ENCODE peak calls at places on chromosomes 16 and 17, in six cellular contexts. A, L, O, T, R and F are unnamed samples.

GRCh38 chr17:2024572-2025219 is 438 bp downstream of the RTN4RL1 start:
- DNase-seq in A (no peak), L (no peak), O (no peak), T (no peak), R (peak), F (no peak)

GRCh38 chr16:89170346-89171215 is 967 bp upstream of the CDH15 start:
- DNase-seq in A (no peak), L (no peak), O (no peak), T (no peak), R (peak), F (no peak)

GRCh38 chr17:79988163-79988971 is 47.3 kb downstream of the TBC1D16 start:
- DNase-seq in A (no peak), L (peak), O (no peak), T (peak), R (peak), F (no peak)

GRCh38 chr17:49125449-49125848 is 7.1 kb upstream of the B4GALNT2 start:
- DNase-seq in A (no peak), L (no peak), O (no peak), T (no peak), R (no peak), F (no peak)

GRCh38 chr16:53372942-53373871 is 61.1 kb upstream of the RBL2 start:
- DNase-seq in A (peak), L (no peak), O (peak), T (no peak), R (peak), F (no peak)

GRCh38 chr17:38541281-38541680 is 64.5 kb downstream of the SRCIN1 start:
- DNase-seq in A (no peak), L (no peak), O (no peak), T (no peak), R (no peak), F (no peak)

GRCh38 chr16:75114179-75114945 is 2.2 kb downstream of the LDHD start:
- DNase-seq in A (no peak), L (no peak), O (no peak), T (no peak), R (no peak), F (no peak)

GRCh38 chr17:55414983-55415382 is 6.7 kb downstream of the MMD start:
- DNase-seq in A (no peak), L (no peak), O (no peak), T (no peak), R (no peak), F (no peak)

GRCh38 chr17:76376318-76377133 is 7.9 kb upstream of the SPHK1 start:
- DNase-seq in A (no peak), L (no peak), O (no peak), T (no peak), R (no peak), F (no peak)

GRCh38 chr17:57925361-57925990 is 29.7 kb downstream of the CUEDC1 start:
- DNase-seq in A (no peak), L (no peak), O (no peak), T (no peak), R (no peak), F (no peak)

GRCh38 chr17:16491131-16491702 is 776 bp downstream of the LRRC75A start:
- DNase-seq in A (no peak), L (peak), O (peak), T (no peak), R (peak), F (no peak)

GRCh38 chr16:89009343-89010209 is 32.6 kb upstream of the CBFA2T3 start:
- DNase-seq in A (no peak), L (no peak), O (no peak), T (no peak), R (peak), F (no peak)

GRCh38 chr16:8173111-8173644 is 417.1 kb downstream of the TMEM114 start:
- DNase-seq in A (no peak), L (peak), O (no peak), T (peak), R (peak), F (peak)

GRCh38 chr16:75238132-75238852 is 13.1 kb downstream of the BCAR1 start:
- DNase-seq in A (no peak), L (peak), O (no peak), T (peak), R (peak), F (no peak)

GRCh38 chr17:38322156-38322779 is 21.5 kb downstream of the GPR179 start:
- DNase-seq in A (peak), L (peak), O (peak), T (peak), R (peak), F (peak)

GRCh38 chr17:51035436-51035835 is 85.2 kb downstream of the SPAG9 start:
- DNase-seq in A (no peak), L (peak), O (no peak), T (peak), R (no peak), F (no peak)

GRCh38 chr17:73325527-73325842 is 13.7 kb upstream of the CDC42EP4 start:
- DNase-seq in A (no peak), L (peak), O (no peak), T (peak), R (no peak), F (no peak)

GRCh38 chr17:8420041-8420934 is 15.4 kb upstream of the NDEL1 start:
- DNase-seq in A (no peak), L (peak), O (no peak), T (peak), R (peak), F (no peak)

GRCh38 chr16:2280981-2281542 is 13.1 kb upstream of the RNPS1 start:
- DNase-seq in A (no peak), L (no peak), O (no peak), T (no peak), R (no peak), F (no peak)

GRCh38 chr17:35745246-35745645 is 7.8 kb downstream of the GAS2L2 start:
- DNase-seq in A (no peak), L (no peak), O (no peak), T (no peak), R (no peak), F (no peak)

GRCh38 chr16:50666658-50667496 is 14.2 kb downstream of the SNX20 start:
- DNase-seq in A (no peak), L (no peak), O (peak), T (no peak), R (no peak), F (no peak)

GRCh38 chr16:48132696-48133095 is 23.1 kb downstream of the ABCC12 start:
- DNase-seq in A (no peak), L (no peak), O (no peak), T (no peak), R (no peak), F (no peak)

GRCh38 chr17:34637548-34638525 is 58.5 kb downstream of the TMEM132E start:
- DNase-seq in A (peak), L (peak), O (peak), T (peak), R (peak), F (no peak)

GRCh38 chr17:6908807-6909206 is 77.3 kb upstream of the TEKT1 start:
- DNase-seq in A (no peak), L (no peak), O (no peak), T (no peak), R (no peak), F (no peak)

GRCh38 chr16:87002717-87003413 is 314.3 kb downstream of the C16orf95 start:
- DNase-seq in A (no peak), L (no peak), O (no peak), T (peak), R (no peak), F (no peak)

GRCh38 chr16:7506363-7506762 is 173.7 kb downstream of the RBFOX1 start:
- DNase-seq in A (no peak), L (no peak), O (no peak), T (no peak), R (no peak), F (no peak)

GRCh38 chr17:79633937-79634813 is 23.3 kb upstream of the RBFOX3 start:
- DNase-seq in A (no peak), L (no peak), O (peak), T (no peak), R (no peak), F (no peak)

GRCh38 chr16:381788-382717 is at the start of gene PGAP6:
- DNase-seq in A (no peak), L (peak), O (peak), T (peak), R (peak), F (peak)